ENCODE peak calls at places on chromosomes 5 and 9, in seven cellular contexts. One of them, this sample, is unnamed.
A peak's percentile ranks its signal among the peaks of the same experiment; 100 is the strongest.

GRCh38 chr5:6305821-6306220 is 72.5 kb downstream of the MED10 start:
- DNase-seq in trophoblast cell: no peak
- DNase-seq in mesenchymal stem cell: no peak
- DNase-seq in IMR-90: no peak
- DNase-seq in H1: no peak
- DNase-seq in mesendoderm: no peak
- DNase-seq in H9: no peak
- DNase-seq in this sample: no peak

GRCh38 chr5:72543365-72543764 is 36.2 kb upstream of the ZNF366 start:
- DNase-seq in H9: no peak
- DNase-seq in IMR-90: peak; percentile 69
- DNase-seq in H1: no peak
- DNase-seq in mesenchymal stem cell: peak; percentile 78
- DNase-seq in mesendoderm: no peak
- DNase-seq in trophoblast cell: no peak
- DNase-seq in this sample: no peak

GRCh38 chr9:93110400-93110855 is 14.4 kb downstream of the CARD19 start:
- DNase-seq in trophoblast cell: no peak
- DNase-seq in mesendoderm: no peak
- DNase-seq in mesenchymal stem cell: no peak
- DNase-seq in IMR-90: no peak
- DNase-seq in H1: no peak
- DNase-seq in H9: no peak
- DNase-seq in this sample: no peak

GRCh38 chr5:89695371-89695770 is 714.2 kb downstream of the CETN3 start:
- DNase-seq in trophoblast cell: no peak
- DNase-seq in H9: no peak
- DNase-seq in H1: no peak
- DNase-seq in mesendoderm: peak; percentile 65
- DNase-seq in mesenchymal stem cell: no peak
- DNase-seq in IMR-90: no peak
- DNase-seq in this sample: no peak

GRCh38 chr5:96714450-96714849 is 52.3 kb downstream of the CAST start:
- DNase-seq in mesendoderm: no peak
- DNase-seq in H9: no peak
- DNase-seq in IMR-90: no peak
- DNase-seq in H1: no peak
- DNase-seq in trophoblast cell: peak; percentile 51
- DNase-seq in mesenchymal stem cell: no peak
- DNase-seq in this sample: no peak

GRCh38 chr5:150208187-150209015 is 18.5 kb downstream of the SLC6A7 start:
- DNase-seq in H9: no peak
- DNase-seq in trophoblast cell: no peak
- DNase-seq in IMR-90: peak; percentile 79
- DNase-seq in mesendoderm: peak; percentile 19
- DNase-seq in mesenchymal stem cell: peak; percentile 79
- DNase-seq in H1: no peak
- DNase-seq in this sample: no peak

GRCh38 chr9:109013678-109014145 is 413 bp upstream of the CTNNAL1 start:
- DNase-seq in mesenchymal stem cell: peak; percentile 78
- DNase-seq in mesendoderm: no peak
- DNase-seq in H1: no peak
- DNase-seq in H9: no peak
- DNase-seq in IMR-90: no peak
- DNase-seq in trophoblast cell: no peak
- DNase-seq in this sample: no peak

GRCh38 chr9:123069010-123069481 is 35.6 kb downstream of the GPR21 start:
- DNase-seq in mesenchymal stem cell: no peak
- DNase-seq in H1: no peak
- DNase-seq in IMR-90: peak; percentile 95
- DNase-seq in trophoblast cell: no peak
- DNase-seq in H9: no peak
- DNase-seq in mesendoderm: no peak
- DNase-seq in this sample: no peak

GRCh38 chr5:138139776-138140080 is 500 bp upstream of the NME5 start:
- DNase-seq in mesendoderm: no peak
- DNase-seq in mesenchymal stem cell: no peak
- DNase-seq in trophoblast cell: no peak
- DNase-seq in H9: no peak
- DNase-seq in H1: no peak
- DNase-seq in IMR-90: no peak
- DNase-seq in this sample: no peak

GRCh38 chr5:132105688-132106087 is 32.1 kb downstream of the CSF2 start:
- DNase-seq in IMR-90: no peak
- DNase-seq in H9: no peak
- DNase-seq in mesendoderm: no peak
- DNase-seq in H1: no peak
- DNase-seq in trophoblast cell: no peak
- DNase-seq in mesenchymal stem cell: no peak
- DNase-seq in this sample: no peak
- H3K27me3 ChIP-seq in IMR-90: no peaks in the 10 kb centered on the region
- H3K27me3 ChIP-seq in H9: no peaks in the 10 kb centered on the region
- H3K27me3 ChIP-seq in mesendoderm: no peaks in the 10 kb centered on the region
- H3K27me3 ChIP-seq in H1: no peaks in the 10 kb centered on the region
- H3K27me3 ChIP-seq in trophoblast cell: no peaks in the 10 kb centered on the region
- H3K27me3 ChIP-seq in mesenchymal stem cell: no peaks in the 10 kb centered on the region
- H3K27me3 ChIP-seq in this sample: no peaks in the 10 kb centered on the region

DNA sequence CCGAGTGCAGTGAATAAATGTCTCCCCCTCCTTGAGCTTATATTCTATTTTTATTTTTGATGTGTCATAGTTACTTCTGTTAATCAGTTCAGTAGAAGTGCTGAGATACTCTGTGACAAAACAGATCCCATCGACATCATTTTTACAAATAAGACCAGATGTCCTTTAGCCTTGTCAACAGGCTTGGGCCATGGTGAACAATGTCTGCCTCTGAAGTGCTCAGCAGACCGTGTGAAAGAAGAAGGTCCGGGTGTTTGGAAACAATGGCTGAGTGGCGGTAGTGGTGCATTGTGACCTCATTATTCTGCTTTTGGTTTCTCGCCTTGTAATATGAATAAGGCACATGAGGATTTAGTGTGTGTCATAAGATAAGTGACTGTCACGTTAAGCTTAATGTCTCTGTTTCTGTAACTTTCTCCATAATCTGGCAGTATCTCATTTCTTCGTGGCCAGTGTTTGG is 71.2 kb downstream of the SYK start:
- DNase-seq in IMR-90: no peak
- DNase-seq in H1: no peak
- DNase-seq in trophoblast cell: no peak
- DNase-seq in mesenchymal stem cell: no peak
- DNase-seq in H9: no peak
- DNase-seq in mesendoderm: no peak
- DNase-seq in this sample: no peak
- H3K18ac ChIP-seq in IMR-90: no peak overlapping the region
- H3K18ac ChIP-seq in H1: no peak overlapping the region
- H3K18ac ChIP-seq in trophoblast cell: no peak overlapping the region
- H3K18ac ChIP-seq in mesenchymal stem cell: no peak overlapping the region
- H3K18ac ChIP-seq in H9: no peak overlapping the region
- H3K18ac ChIP-seq in mesendoderm: no peak overlapping the region
- H3K18ac ChIP-seq in this sample: no peak overlapping the region

DNA sequence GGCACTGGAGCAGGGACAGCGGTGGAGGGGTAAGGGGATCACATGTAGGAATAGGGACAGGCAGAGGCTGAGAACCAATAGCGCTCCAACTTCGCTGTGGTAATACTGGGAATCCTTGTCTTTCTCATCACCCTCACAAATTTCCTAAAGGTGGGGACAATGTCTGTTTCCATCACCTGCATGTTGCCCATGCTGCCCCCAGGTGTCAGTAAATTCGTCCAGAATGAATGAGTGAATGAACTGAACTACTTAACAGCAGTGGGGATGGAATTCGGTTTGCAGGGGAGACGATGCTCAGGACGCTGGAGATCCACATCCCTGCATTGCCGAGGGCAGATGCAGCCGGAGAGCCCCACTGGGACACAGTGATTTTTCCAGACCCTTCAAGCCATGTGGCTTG is 129.9 kb downstream of the PDZD2 start:
- DNase-seq in mesendoderm: peak; percentile 25
- DNase-seq in H9: no peak
- DNase-seq in trophoblast cell: no peak
- DNase-seq in H1: no peak
- DNase-seq in mesenchymal stem cell: no peak
- DNase-seq in IMR-90: no peak
- DNase-seq in this sample: no peak
- H3K79me1 ChIP-seq in mesendoderm: no peaks in the 10 kb centered on the region
- H3K79me1 ChIP-seq in H9: no peaks in the 10 kb centered on the region
- H3K79me1 ChIP-seq in trophoblast cell: no peaks in the 10 kb centered on the region
- H3K79me1 ChIP-seq in H1: no peaks in the 10 kb centered on the region
- H3K79me1 ChIP-seq in mesenchymal stem cell: no peaks in the 10 kb centered on the region
- H3K79me1 ChIP-seq in IMR-90: no peaks in the 10 kb centered on the region
- H3K79me1 ChIP-seq in this sample: no peaks in the 10 kb centered on the region

GRCh38 chr5:74605759-74606158 is 34.8 kb downstream of the ENC1 start:
- DNase-seq in mesenchymal stem cell: no peak
- DNase-seq in IMR-90: no peak
- DNase-seq in trophoblast cell: no peak
- DNase-seq in H9: no peak
- DNase-seq in mesendoderm: no peak
- DNase-seq in H1: no peak
- DNase-seq in this sample: no peak
- H3K27me3 ChIP-seq in mesenchymal stem cell: no peaks in the 10 kb centered on the region
- H3K27me3 ChIP-seq in IMR-90: no peaks in the 10 kb centered on the region
- H3K27me3 ChIP-seq in trophoblast cell: no peaks in the 10 kb centered on the region
- H3K27me3 ChIP-seq in H9: no peaks in the 10 kb centered on the region
- H3K27me3 ChIP-seq in mesendoderm: no peaks in the 10 kb centered on the region
- H3K27me3 ChIP-seq in H1: no peaks in the 10 kb centered on the region
- H3K27me3 ChIP-seq in this sample: no peaks in the 10 kb centered on the region

GRCh38 chr9:134051319-134051718 is 16.5 kb downstream of the BRD3 start:
- DNase-seq in mesendoderm: no peak
- DNase-seq in IMR-90: no peak
- DNase-seq in H1: no peak
- DNase-seq in H9: no peak
- DNase-seq in mesenchymal stem cell: no peak
- DNase-seq in trophoblast cell: no peak
- DNase-seq in this sample: no peak
- H3K18ac ChIP-seq in mesendoderm: no peak overlapping the region
- H3K18ac ChIP-seq in IMR-90: no peak overlapping the region
- H3K18ac ChIP-seq in H1: no peak overlapping the region
- H3K18ac ChIP-seq in H9: no peak overlapping the region
- H3K18ac ChIP-seq in mesenchymal stem cell: no peak overlapping the region
- H3K18ac ChIP-seq in trophoblast cell: no peak overlapping the region
- H3K18ac ChIP-seq in this sample: no peak overlapping the region

This sample was measured in neuronal stem cell.